ENCODE peak calls at places on chromosomes 16 and 17, in six cellular contexts. One of them, this sample, is unnamed.

GRCh38 chr17:282000-282911 is 70.4 kb downstream of the RPH3AL start:
- DNase-seq in SK-N-SH: no peak
- DNase-seq in HCT116: no peak
- DNase-seq in HepG2: peak; percentile 55
- DNase-seq in H1: no peak
- DNase-seq in K562: no peak
- DNase-seq in this sample: peak; percentile 52

GRCh38 chr17:65389956-65390355 is 171.5 kb downstream of the AXIN2 start:
- DNase-seq in HepG2: no peak
- DNase-seq in H1: no peak
- DNase-seq in K562: no peak
- DNase-seq in HCT116: peak; percentile 4
- DNase-seq in SK-N-SH: no peak
- DNase-seq in this sample: no peak

GRCh38 chr16:14456793-14457481 is 173.1 kb downstream of the PARN start:
- DNase-seq in SK-N-SH: no peak
- DNase-seq in HCT116: no peak
- DNase-seq in K562: no peak
- DNase-seq in HepG2: no peak
- DNase-seq in H1: no peak
- DNase-seq in this sample: no peak

GRCh38 chr17:17816831-17817551 is 19.8 kb downstream of the SREBF1 start:
- DNase-seq in HepG2: no peak
- DNase-seq in K562: no peak
- DNase-seq in SK-N-SH: no peak
- DNase-seq in HCT116: no peak
- DNase-seq in H1: no peak
- DNase-seq in this sample: no peak

GRCh38 chr17:61644800-61645774 is 54.1 kb upstream of the NACA2 start:
- DNase-seq in SK-N-SH: no peak
- DNase-seq in HepG2: no peak
- DNase-seq in H1: no peak
- DNase-seq in K562: no peak
- DNase-seq in HCT116: no peak
- DNase-seq in this sample: no peak

GRCh38 chr16:87576191-87576590 is 26.1 kb upstream of the JPH3 start:
- DNase-seq in H1: no peak
- DNase-seq in HCT116: no peak
- DNase-seq in HepG2: no peak
- DNase-seq in SK-N-SH: no peak
- DNase-seq in K562: no peak
- DNase-seq in this sample: no peak

GRCh38 chr17:4709794-4710692 is at the start of gene ARRB2:
- DNase-seq in HepG2: peak; percentile 97
- DNase-seq in K562: peak; percentile 92
- DNase-seq in SK-N-SH: peak; percentile 99
- DNase-seq in HCT116: peak; percentile 96
- DNase-seq in H1: peak; percentile 95
- DNase-seq in this sample: peak; percentile 88

GRCh38 chr17:36849871-36850348 is 87.4 kb upstream of the LHX1 start:
- DNase-seq in H1: no peak
- DNase-seq in K562: peak; percentile 48
- DNase-seq in HepG2: no peak
- DNase-seq in HCT116: peak; percentile 51
- DNase-seq in SK-N-SH: no peak
- DNase-seq in this sample: no peak

GRCh38 chr16:86680137-86680536 is 101.8 kb downstream of the FOXL1 start:
- DNase-seq in H1: no peak
- DNase-seq in K562: no peak
- DNase-seq in SK-N-SH: no peak
- DNase-seq in HCT116: no peak
- DNase-seq in HepG2: no peak
- DNase-seq in this sample: no peak

GRCh38 chr17:50943575-50943933 is 77.4 kb upstream of the TOB1 start:
- DNase-seq in HCT116: no peak
- DNase-seq in SK-N-SH: peak; percentile 78
- DNase-seq in HepG2: no peak
- DNase-seq in H1: no peak
- DNase-seq in K562: no peak
- DNase-seq in this sample: peak; percentile 50

GRCh38 chr16:25877103-25877502 is 185.3 kb downstream of the HS3ST4 start:
- DNase-seq in H1: no peak
- DNase-seq in HCT116: no peak
- DNase-seq in K562: no peak
- DNase-seq in SK-N-SH: no peak
- DNase-seq in HepG2: no peak
- DNase-seq in this sample: no peak

GRCh38 chr17:44219126-44219635 is 294 bp downstream of the UBTF start:
- DNase-seq in SK-N-SH: peak; percentile 85
- DNase-seq in HepG2: peak; percentile 48
- DNase-seq in H1: peak; percentile 75
- DNase-seq in K562: peak; percentile 76
- DNase-seq in HCT116: no peak
- DNase-seq in this sample: peak; percentile 86

GRCh38 chr16:14635394-14636145 is 2.8 kb downstream of the BFAR start:
- DNase-seq in SK-N-SH: no peak
- DNase-seq in HepG2: no peak
- DNase-seq in HCT116: no peak
- DNase-seq in H1: no peak
- DNase-seq in K562: no peak
- DNase-seq in this sample: no peak

GRCh38 chr16:75486014-75486404 is 9.2 kb downstream of the CHST6 start:
- DNase-seq in K562: no peak
- DNase-seq in HepG2: no peak
- DNase-seq in HCT116: no peak
- DNase-seq in SK-N-SH: no peak
- DNase-seq in H1: no peak
- DNase-seq in this sample: peak; percentile 82

GRCh38 chr17:7176107-7176851 is 2.9 kb downstream of the ASGR1 start:
- DNase-seq in K562: no peak
- DNase-seq in HepG2: no peak
- DNase-seq in HCT116: no peak
- DNase-seq in SK-N-SH: no peak
- DNase-seq in H1: no peak
- DNase-seq in this sample: no peak

GRCh38 chr16:35463358-35463757 is 2003.9 kb downstream of the TP53TG3F start:
- DNase-seq in HCT116: no peak
- DNase-seq in SK-N-SH: no peak
- DNase-seq in HepG2: no peak
- DNase-seq in H1: no peak
- DNase-seq in K562: no peak
- DNase-seq in this sample: no peak

GRCh38 chr16:85170066-85171003 is 58.1 kb upstream of the CIBAR2 start:
- DNase-seq in SK-N-SH: peak; percentile 67
- DNase-seq in HepG2: no peak
- DNase-seq in K562: peak; percentile 70
- DNase-seq in H1: no peak
- DNase-seq in HCT116: no peak
- DNase-seq in this sample: no peak

GRCh38 chr17:49610883-49611584 is 35.4 kb downstream of the NXPH3 start:
- DNase-seq in H1: no peak
- DNase-seq in K562: no peak
- DNase-seq in HepG2: peak; percentile 71
- DNase-seq in SK-N-SH: no peak
- DNase-seq in HCT116: no peak
- DNase-seq in this sample: no peak

GRCh38 chr16:15466886-15467781 is 32.7 kb downstream of the BMERB1 start:
- DNase-seq in HepG2: peak; percentile 35
- DNase-seq in K562: no peak
- DNase-seq in SK-N-SH: no peak
- DNase-seq in HCT116: no peak
- DNase-seq in H1: no peak
- DNase-seq in this sample: peak; percentile 56

GRCh38 chr17:16108386-16108785 is 106.9 kb downstream of the NCOR1 start:
- DNase-seq in H1: no peak
- DNase-seq in HCT116: no peak
- DNase-seq in K562: no peak
- DNase-seq in HepG2: no peak
- DNase-seq in SK-N-SH: no peak
- DNase-seq in this sample: peak; percentile 6

GRCh38 chr17:56594528-56595418 is 1.3 kb downstream of the NOG start:
- DNase-seq in HCT116: no peak
- DNase-seq in SK-N-SH: no peak
- DNase-seq in HepG2: no peak
- DNase-seq in K562: no peak
- DNase-seq in H1: peak; percentile 74
- DNase-seq in this sample: peak; percentile 30

GRCh38 chr17:39599006-39599664 is 8.6 kb downstream of the NEUROD2 start:
- DNase-seq in K562: no peak
- DNase-seq in HCT116: no peak
- DNase-seq in HepG2: no peak
- DNase-seq in H1: peak; percentile 73
- DNase-seq in SK-N-SH: peak; percentile 62
- DNase-seq in this sample: no peak
- TF ChIP-seq JUND in K562: no peak
- TF ChIP-seq JUND in HCT116: no peak
- TF ChIP-seq JUND in HepG2: no peak
- TF ChIP-seq JUND in H1: no peak
- TF ChIP-seq JUND in SK-N-SH: no peak
- TF ChIP-seq JUND in this sample: no peak

GRCh38 chr16:13236308-13236707 is 334.9 kb downstream of the SHISA9 start:
- DNase-seq in HCT116: no peak
- DNase-seq in K562: no peak
- DNase-seq in H1: no peak
- DNase-seq in SK-N-SH: no peak
- DNase-seq in HepG2: no peak
- DNase-seq in this sample: no peak

GRCh38 chr16:13234999-13235398 is 333.6 kb downstream of the SHISA9 start:
- DNase-seq in HepG2: no peak
- DNase-seq in H1: no peak
- DNase-seq in HCT116: no peak
- DNase-seq in SK-N-SH: no peak
- DNase-seq in K562: no peak
- DNase-seq in this sample: no peak

GRCh38 chr16:13229039-13229438 is 327.6 kb downstream of the SHISA9 start:
- DNase-seq in K562: no peak
- DNase-seq in SK-N-SH: no peak
- DNase-seq in HCT116: no peak
- DNase-seq in H1: no peak
- DNase-seq in HepG2: no peak
- DNase-seq in this sample: no peak

GRCh38 chr16:13231365-13231764 is 330.0 kb downstream of the SHISA9 start:
- DNase-seq in HepG2: no peak
- DNase-seq in K562: no peak
- DNase-seq in H1: no peak
- DNase-seq in HCT116: no peak
- DNase-seq in SK-N-SH: no peak
- DNase-seq in this sample: no peak
- TF ChIP-seq JUND in HepG2: no peak
- TF ChIP-seq JUND in K562: no peak
- TF ChIP-seq JUND in H1: peak; percentile 12
- TF ChIP-seq JUND in HCT116: no peak
- TF ChIP-seq JUND in SK-N-SH: no peak
- TF ChIP-seq JUND in this sample: no peak

GRCh38 chr17:78973792-78974520 is 5.8 kb downstream of the LGALS3BP start:
- DNase-seq in HepG2: no peak
- DNase-seq in HCT116: no peak
- DNase-seq in K562: no peak
- DNase-seq in SK-N-SH: peak; percentile 44
- DNase-seq in H1: no peak
- DNase-seq in this sample: no peak

GRCh38 chr17:78973196-78973595 is 6.5 kb downstream of the LGALS3BP start:
- DNase-seq in K562: no peak
- DNase-seq in HCT116: no peak
- DNase-seq in HepG2: no peak
- DNase-seq in SK-N-SH: peak; percentile 53
- DNase-seq in H1: peak; percentile 72
- DNase-seq in this sample: peak; percentile 90

GRCh38 chr17:78972507-78973105 is 7.1 kb downstream of the LGALS3BP start:
- DNase-seq in HCT116: no peak
- DNase-seq in SK-N-SH: peak; percentile 54
- DNase-seq in K562: no peak
- DNase-seq in HepG2: no peak
- DNase-seq in H1: no peak
- DNase-seq in this sample: no peak

GRCh38 chr17:78976907-78977680 is 2.6 kb downstream of the LGALS3BP start:
- DNase-seq in HepG2: no peak
- DNase-seq in SK-N-SH: no peak
- DNase-seq in H1: no peak
- DNase-seq in HCT116: no peak
- DNase-seq in K562: no peak
- DNase-seq in this sample: no peak

DNA sequence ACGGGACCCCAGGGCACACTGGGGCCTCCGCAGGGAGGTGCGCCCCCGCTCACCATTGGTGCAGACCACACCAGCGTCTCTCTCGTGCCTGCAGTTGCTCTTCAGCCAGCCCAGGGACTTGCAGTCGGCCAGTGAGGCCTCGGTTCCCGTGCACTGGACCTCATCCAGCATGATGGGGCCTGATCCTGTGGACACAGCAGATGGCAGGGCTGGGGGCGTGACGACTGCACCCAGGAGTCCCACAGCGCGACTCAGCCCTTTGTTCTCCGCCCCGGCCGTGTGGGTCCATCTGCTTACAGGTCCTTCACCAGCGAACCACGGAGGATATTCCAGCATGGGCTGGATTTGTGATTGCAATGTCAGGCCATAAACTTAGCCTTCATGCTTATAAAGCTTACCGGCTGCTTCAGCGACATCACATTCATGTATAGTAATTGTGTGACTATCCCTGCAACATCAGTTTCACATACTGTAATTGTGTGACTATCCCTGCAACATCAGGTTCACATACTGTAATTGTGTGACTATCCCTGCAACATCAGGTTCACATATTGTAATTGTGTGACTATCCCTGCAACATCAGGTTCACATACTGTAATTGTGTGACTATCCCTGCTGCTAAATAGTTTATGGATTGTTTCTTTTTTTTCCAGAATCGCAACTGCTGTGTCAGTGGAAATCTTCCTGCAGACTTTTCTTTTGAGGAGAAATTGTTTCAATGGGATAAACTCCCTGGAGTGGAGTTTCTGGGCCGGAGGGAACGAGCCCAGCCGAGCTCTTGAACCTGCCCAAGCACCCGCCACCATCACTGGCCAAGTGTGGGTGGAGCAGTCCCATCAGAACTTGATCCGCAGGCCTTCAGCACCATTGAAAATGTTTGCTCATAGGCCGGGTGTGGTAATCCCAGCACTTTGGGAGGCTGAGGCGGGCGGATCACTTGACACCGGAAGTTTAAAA is 4.8 kb downstream of the LGALS3BP start:
- DNase-seq in SK-N-SH: no peak
- DNase-seq in H1: no peak
- DNase-seq in HCT116: peak; percentile 67
- DNase-seq in K562: no peak
- DNase-seq in HepG2: no peak
- DNase-seq in this sample: peak; percentile 91
- TF ChIP-seq JUND in SK-N-SH: no peak
- TF ChIP-seq JUND in H1: no peak
- TF ChIP-seq JUND in HCT116: no peak
- TF ChIP-seq JUND in K562: peak; percentile 65
- TF ChIP-seq JUND in HepG2: no peak
- TF ChIP-seq JUND in this sample: no peak

DNA sequence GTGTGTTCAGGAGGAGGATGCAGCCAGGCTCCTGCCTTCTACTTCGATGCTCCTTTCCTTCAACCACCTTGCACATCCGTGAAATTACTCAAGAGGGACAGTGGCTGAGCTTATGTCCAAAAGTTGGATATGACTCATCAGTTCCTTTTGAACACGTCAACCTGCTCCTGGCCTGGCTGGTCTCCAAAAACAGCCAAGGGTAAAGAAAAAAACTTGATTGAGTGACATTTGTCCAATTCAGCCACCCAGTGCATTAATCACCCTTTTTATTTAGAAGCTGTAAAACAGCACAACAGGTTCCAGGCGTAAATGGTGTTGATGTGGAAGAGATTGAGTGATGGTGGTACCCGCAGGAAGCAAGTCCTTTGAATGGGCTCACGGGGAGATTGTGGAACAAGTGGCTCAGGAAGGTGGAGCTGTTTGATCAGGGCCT is 173.5 kb upstream of the CACNG5 start:
- DNase-seq in H1: no peak
- DNase-seq in HCT116: peak; percentile 95
- DNase-seq in HepG2: no peak
- DNase-seq in K562: peak; percentile 18
- DNase-seq in SK-N-SH: no peak
- DNase-seq in this sample: no peak
- TF ChIP-seq JUND in H1: no peak
- TF ChIP-seq JUND in HCT116: peak; percentile 99
- TF ChIP-seq JUND in HepG2: no peak
- TF ChIP-seq JUND in K562: peak; percentile 93
- TF ChIP-seq JUND in SK-N-SH: peak; percentile 69
- TF ChIP-seq JUND in this sample: no peak